ENCODE peak calls at places on chromosome 15, in six cellular contexts. G is pancreas, H is cardiac muscle cell, O is neuronal stem cell, J is aorta, I is IMR-90. N is an unnamed sample. For H3K4me1 and H3K36me3, the result is how much of the 10 kb centered on the place peaks cover.

GRCh38 chr15:68389936-68390790 is 41.8 kb downstream of the ITGA11 start:
- DNase-seq in G (no peak), H (peak), O (no peak), J (no peak), I (peak), N (no peak)

GRCh38 chr15:84631706-84632272 is 22.3 kb downstream of the WDR73 start:
- DNase-seq in G (no peak), H (peak), O (no peak), J (peak), I (peak), N (no peak)

GRCh38 chr15:88302373-88302772 is 45.8 kb upstream of the NTRK3 start:
- DNase-seq in G (no peak), H (no peak), O (no peak), J (no peak), I (no peak), N (no peak)

GRCh38 chr15:71804226-71804625 is 6.1 kb upstream of the NR2E3 start:
- DNase-seq in G (no peak), H (no peak), O (no peak), J (no peak), I (no peak), N (no peak)

GRCh38 chr15:69094124-69095030 is 66.1 kb upstream of the GLCE start:
- DNase-seq in G (no peak), H (no peak), O (no peak), J (no peak), I (no peak), N (no peak)

GRCh38 chr15:78340243-78341056 is at the start of gene CRABP1:
- DNase-seq in G (no peak), H (no peak), O (no peak), J (peak), I (no peak), N (no peak)

GRCh38 chr15:60090747-60091146 is 86.6 kb downstream of the FOXB1 start:
- DNase-seq in G (no peak), H (no peak), O (no peak), J (no peak), I (no peak), N (no peak)

GRCh38 chr15:41857316-41857715 is 18.7 kb downstream of the PLA2G4B start:
- DNase-seq in G (no peak), H (no peak), O (no peak), J (no peak), I (no peak), N (no peak)

GRCh38 chr15:30985081-30985531 is 6.3 kb downstream of the MTMR10 start:
- DNase-seq in G (no peak), H (peak), O (no peak), J (peak), I (peak), N (no peak)

GRCh38 chr15:57703387-57703786 is 3.1 kb upstream of the POLR2M start:
- DNase-seq in G (no peak), H (no peak), O (no peak), J (no peak), I (no peak), N (no peak)

GRCh38 chr15:60074181-60074885 is 70.2 kb downstream of the FOXB1 start:
- DNase-seq in G (no peak), H (no peak), O (no peak), J (no peak), I (peak), N (no peak)

GRCh38 chr15:70114226-70114625 is 16.5 kb upstream of the TLE3 start:
- DNase-seq in G (no peak), H (no peak), O (no peak), J (no peak), I (no peak), N (no peak)

GRCh38 chr15:71800835-71801745 is 9.3 kb upstream of the NR2E3 start:
- DNase-seq in G (no peak), H (peak), O (peak), J (no peak), I (peak), N (no peak)

GRCh38 chr15:51589881-51590570 is 32.5 kb downstream of the DMXL2 start:
- DNase-seq in G (no peak), H (no peak), O (no peak), J (no peak), I (no peak), N (no peak)

GRCh38 chr15:63601026-63601726 is 4.0 kb downstream of the FBXL22 start:
- DNase-seq in G (peak), H (peak), O (peak), J (peak), I (peak), N (peak)

GRCh38 chr15:25175033-25175788 is 220.4 kb downstream of the SNRPN start:
- DNase-seq in G (peak), H (no peak), O (no peak), J (peak), I (no peak), N (no peak)

GRCh38 chr15:45026646-45027045 is 3.7 kb downstream of the SORD start:
- DNase-seq in G (no peak), H (no peak), O (no peak), J (no peak), I (no peak), N (no peak)

GRCh38 chr15:70025413-70026296 is 72.1 kb downstream of the TLE3 start:
- DNase-seq in G (no peak), H (peak), O (no peak), J (no peak), I (no peak), N (no peak)

GRCh38 chr15:57696146-57696545 is 10.4 kb upstream of the POLR2M start:
- DNase-seq in G (no peak), H (no peak), O (no peak), J (no peak), I (no peak), N (no peak)

GRCh38 chr15:58111718-58112104 is 26.5 kb upstream of the AQP9 start:
- DNase-seq in G (no peak), H (no peak), O (no peak), J (no peak), I (no peak), N (no peak)

GRCh38 chr15:83339396-83339795 is 54.9 kb upstream of the BNC1 start:
- DNase-seq in G (no peak), H (no peak), O (no peak), J (no peak), I (no peak), N (no peak)

GRCh38 chr15:92655178-92655995 is at the start of gene FAM174B:
- DNase-seq in G (peak), H (peak), O (peak), J (peak), I (no peak), N (peak)

GRCh38 chr15:62475595-62475994 is 310.5 kb upstream of the C2CD4B start:
- DNase-seq in G (no peak), H (no peak), O (no peak), J (no peak), I (no peak), N (no peak)

GRCh38 chr15:62474771-62475124 is 309.7 kb upstream of the C2CD4B start:
- DNase-seq in G (no peak), H (no peak), O (no peak), J (no peak), I (peak), N (no peak)

GRCh38 chr15:62472616-62473299 is 307.7 kb upstream of the C2CD4B start:
- DNase-seq in G (no peak), H (no peak), O (no peak), J (peak), I (no peak), N (peak)

GRCh38 chr15:62476163-62476562 is 311.1 kb upstream of the C2CD4B start:
- DNase-seq in G (no peak), H (no peak), O (no peak), J (no peak), I (no peak), N (no peak)

GRCh38 chr15:62474021-62474770 is 309.1 kb upstream of the C2CD4B start:
- DNase-seq in G (no peak), H (no peak), O (no peak), J (no peak), I (no peak), N (no peak)
- H3K4me1 ChIP-seq in G (under half), H (under half), O (under half), J (under half), I (under half), N (half or more)

DNA sequence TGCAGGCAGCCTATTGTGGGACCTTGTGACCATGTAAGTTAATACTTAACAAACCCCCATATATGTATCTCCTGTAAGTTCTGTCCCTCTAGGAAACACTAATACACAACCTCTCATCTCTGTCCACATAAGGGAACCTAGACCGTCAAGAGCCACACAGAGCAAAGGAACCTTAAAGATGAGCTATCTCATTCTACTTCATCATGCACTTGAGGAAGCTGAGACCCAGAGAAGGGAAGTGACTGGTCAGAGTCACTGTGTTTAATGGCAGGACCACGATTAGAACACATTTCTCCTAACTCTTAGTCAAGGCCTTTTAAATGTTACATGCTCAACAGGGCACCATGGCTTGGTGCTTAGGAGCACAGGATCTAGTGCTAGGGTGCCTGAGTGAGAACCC is 50.2 kb downstream of the NPTN start:
- DNase-seq in G (no peak), H (no peak), O (no peak), J (no peak), I (no peak), N (no peak)
- H3K36me3 ChIP-seq in G (under half), H (half or more), O (half or more), J (under half), I (under half), N (under half)

GRCh38 chr15:33126559-33127290 is 67.8 kb downstream of the FMN1 start:
- DNase-seq in G (peak), H (peak), O (no peak), J (peak), I (peak), N (peak)
- H3K4me1 ChIP-seq in G (under half), H (under half), O (under half), J (under half), I (under half), N (under half)

DNA sequence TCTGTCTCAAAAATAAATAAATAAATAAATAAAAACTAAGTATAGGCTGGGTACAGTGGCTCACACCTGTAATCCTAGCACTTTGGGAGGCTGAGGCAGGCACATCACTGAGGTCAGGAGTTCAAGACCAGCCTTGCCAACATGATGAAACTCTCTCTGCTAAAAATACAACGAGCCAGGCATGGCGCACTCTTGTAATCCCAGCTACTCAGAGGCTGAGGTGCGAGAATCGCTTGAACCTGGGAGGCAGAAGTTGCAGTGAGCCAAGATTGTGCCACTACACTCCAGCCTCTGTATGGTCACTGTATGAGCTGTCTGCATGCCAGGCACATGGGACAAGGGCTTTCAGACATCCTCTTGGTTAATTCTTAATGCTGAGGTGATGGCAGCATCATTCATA is 28.7 kb downstream of the TIPIN start:
- DNase-seq in G (no peak), H (no peak), O (no peak), J (no peak), I (no peak), N (no peak)
- H3K36me3 ChIP-seq in G (half or more), H (under half), O (half or more), J (under half), I (under half), N (half or more)